ENCODE peak calls at places on chromosomes 12 and 14, in four cellular contexts. W is esophagus squamous epithelium, Z is WTC11, P is prostate gland. B is an unnamed sample.

GRCh38 chr12:93569301-93569655 is 3.2 kb upstream of the SOCS2 start:
- DNase-seq in W (no peak), Z (no peak), P (no peak), B (no peak)

GRCh38 chr12:104668274-104668718 is 211.5 kb downstream of the CHST11 start:
- DNase-seq in W (no peak), P (no peak), Z (no peak), B (peak; percentile 58)

GRCh38 chr14:52051861-52052260 is 17.0 kb downstream of the NID2 start:
- DNase-seq in W (no peak), P (no peak), Z (no peak), B (peak; percentile 61)

GRCh38 chr12:85564786-85565185 is 271.4 kb downstream of the RASSF9 start:
- DNase-seq in Z (no peak), P (no peak), W (no peak), B (no peak)

GRCh38 chr12:13135336-13136178 is 32.1 kb upstream of the GSG1 start:
- DNase-seq in Z (peak; percentile 30), W (no peak), P (peak; percentile 96), B (peak; percentile 88)

GRCh38 chr14:34347683-34348082 is 114.4 kb downstream of the SPTSSA start:
- DNase-seq in Z (no peak), P (no peak), W (no peak), B (no peak)

GRCh38 chr12:122021822-122022392 is at the start of gene BCL7A:
- DNase-seq in Z (peak; percentile 52), P (peak; percentile 65), W (no peak), B (peak; percentile 74)

GRCh38 chr12:53066594-53066978 is 12.6 kb downstream of the SPRYD3 start:
- DNase-seq in W (no peak), Z (peak; percentile 5), P (no peak), B (no peak)

GRCh38 chr12:57899010-57899662 is 42.2 kb upstream of the ATP23 start:
- DNase-seq in W (no peak), P (peak; percentile 51), Z (no peak), B (peak; percentile 69)

GRCh38 chr14:32008602-32009193 is 68.4 kb upstream of the ARHGAP5 start:
- DNase-seq in P (no peak), Z (no peak), W (no peak), B (no peak)

GRCh38 chr12:27523642-27524488 is at the start of gene PPFIBP1:
- DNase-seq in P (peak; percentile 99), Z (peak; percentile 100), W (peak; percentile 82), B (peak; percentile 98)

GRCh38 chr12:47740536-47741339 is 15.4 kb upstream of the ENDOU start:
- DNase-seq in P (no peak), Z (no peak), W (no peak), B (no peak)

GRCh38 chr12:114192013-114192412 is 213.9 kb downstream of the TBX5 start:
- DNase-seq in P (no peak), W (no peak), Z (no peak), B (no peak)

GRCh38 chr12:89962648-89963047 is 254.0 kb upstream of the ATP2B1 start:
- DNase-seq in P (no peak), Z (no peak), W (no peak), B (no peak)

GRCh38 chr12:59005195-59005961 is 85.1 kb upstream of the LRIG3 start:
- DNase-seq in Z (no peak), W (no peak), P (no peak), B (peak; percentile 8)

GRCh38 chr12:64889434-64890216 is 65.2 kb downstream of the TBC1D30 start:
- DNase-seq in P (peak; percentile 19), W (no peak), Z (no peak), B (no peak)

GRCh38 chr12:15763336-15763735 is 25.9 kb downstream of the EPS8 start:
- DNase-seq in W (no peak), Z (no peak), P (no peak), B (no peak)

GRCh38 chr14:24978862-24979724 is 70.9 kb downstream of the STXBP6 start:
- DNase-seq in Z (no peak), P (no peak), W (no peak), B (peak; percentile 68)

GRCh38 chr12:572532-572899 is 90.7 kb downstream of the NINJ2 start:
- DNase-seq in Z (no peak), P (no peak), W (no peak), B (peak; percentile 6)

GRCh38 chr14:54642950-54643695 is 76.2 kb downstream of the SAMD4A start:
- DNase-seq in W (no peak), Z (no peak), P (no peak), B (peak; percentile 67)

GRCh38 chr12:116977465-116978380 is 67.0 kb downstream of the FBXW8 start:
- DNase-seq in W (no peak), Z (no peak), P (no peak), B (no peak)

GRCh38 chr12:56158029-56158925 is at the start of gene MYL6:
- DNase-seq in Z (peak; percentile 93), P (peak; percentile 99), W (peak; percentile 96), B (peak; percentile 99)
- TF ChIP-seq CTCF in Z (no peak), P (no peak), W (peak; percentile 13), B (no peak)

DNA sequence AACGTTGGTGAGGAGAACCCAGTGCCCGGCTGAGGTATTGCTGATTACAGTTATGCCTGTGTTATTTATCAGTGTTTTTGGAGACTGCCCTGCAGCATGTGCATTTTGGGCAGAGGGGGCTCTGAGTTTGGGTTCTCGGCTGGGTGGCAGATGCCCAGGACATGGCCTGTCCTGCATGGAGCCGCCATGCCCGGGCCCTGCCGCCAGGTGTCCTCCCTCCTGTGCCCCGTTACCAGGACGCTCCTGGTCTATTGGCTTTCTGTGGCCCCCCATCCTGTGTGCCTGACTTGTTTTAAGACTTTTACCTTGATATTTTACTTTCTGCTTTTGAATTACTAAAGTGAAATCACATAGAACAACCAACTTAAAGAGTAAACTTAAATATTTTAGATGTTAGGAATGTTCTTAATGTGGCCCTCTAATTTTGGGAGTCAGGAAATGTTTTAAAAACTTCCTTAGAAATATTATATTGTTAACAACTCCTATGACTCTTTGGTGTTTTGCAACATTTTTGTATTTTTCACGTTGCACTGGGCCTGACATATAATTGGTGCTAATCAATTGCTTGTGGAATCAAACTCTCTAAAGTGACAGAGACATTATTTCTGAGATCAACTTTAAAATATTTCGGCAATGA is 51.8 kb downstream of the PRIMA1 start:
- DNase-seq in Z (peak; percentile 58), P (no peak), W (no peak), B (no peak)
- TF ChIP-seq CTCF in Z (peak; percentile 45), P (no peak), W (no peak), B (no peak)

DNA sequence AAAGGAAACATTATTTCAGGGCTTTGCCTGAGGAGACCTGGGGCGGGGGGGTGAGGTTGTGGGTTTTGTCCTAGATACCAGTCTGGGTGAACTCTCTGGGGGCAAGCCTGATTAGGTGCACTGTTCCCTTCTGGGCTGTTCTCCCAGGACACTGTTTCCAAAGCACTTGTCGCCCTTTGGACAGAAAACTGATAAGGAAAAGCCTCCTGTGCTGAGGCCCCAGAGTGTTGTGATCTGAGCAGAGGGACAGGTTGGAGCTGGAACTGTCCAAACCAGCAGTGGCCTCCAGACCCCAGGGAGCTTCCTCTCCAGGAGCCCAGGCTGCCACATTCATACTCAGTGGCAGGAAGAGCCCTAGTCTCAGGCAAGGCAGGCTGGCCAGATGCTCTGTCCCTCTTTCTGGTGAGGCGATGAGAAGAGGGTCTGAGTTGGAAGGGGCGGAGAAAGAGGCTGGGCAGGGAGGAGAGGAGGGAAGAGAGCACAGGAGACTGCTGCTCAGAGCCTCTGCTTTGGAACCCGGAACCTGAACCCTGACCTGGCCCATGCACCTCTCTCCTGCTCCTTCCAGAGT is 1.9 kb downstream of the GALNT16 start:
- DNase-seq in Z (no peak), P (no peak), W (no peak), B (no peak)
- TF ChIP-seq CTCF in Z (no peak), P (no peak), W (no peak), B (no peak)

DNA sequence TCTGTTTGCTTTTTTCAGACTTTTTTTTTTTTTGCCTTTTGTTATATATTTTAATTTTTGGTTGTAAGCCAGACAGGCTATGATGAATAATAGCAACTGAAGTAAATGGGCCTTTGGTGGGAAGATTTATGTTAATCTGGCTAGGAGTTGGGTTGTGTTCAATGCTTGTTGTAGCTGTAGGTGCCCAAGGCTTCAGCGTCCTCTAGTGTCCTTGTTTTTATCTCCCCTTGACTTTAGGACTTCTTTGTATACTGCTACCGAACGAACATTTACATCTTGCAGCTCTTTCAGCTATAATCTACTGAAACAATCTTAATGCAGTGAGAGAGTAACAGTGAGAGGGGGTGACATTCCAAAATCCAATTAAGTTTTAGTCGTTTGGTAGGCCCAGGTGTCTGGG is 848.4 kb upstream of the FBXO33 start:
- DNase-seq in Z (no peak), W (no peak), P (no peak), B (no peak)
- TF ChIP-seq CTCF in Z (no peak), W (no peak), P (no peak), B (no peak)

GRCh38 chr12:97404093-97404492 is 58.5 kb upstream of the RMST start:
- DNase-seq in Z (no peak), W (no peak), P (no peak), B (no peak)

GRCh38 chr12:97408363-97408762 is 54.2 kb upstream of the RMST start:
- DNase-seq in Z (no peak), W (no peak), P (no peak), B (no peak)

GRCh38 chr12:97404549-97404948 is 58.1 kb upstream of the RMST start:
- DNase-seq in Z (peak; percentile 65), P (peak; percentile 21), W (no peak), B (peak; percentile 11)
- TF ChIP-seq CTCF in Z (peak; percentile 72), P (peak; percentile 44), W (peak; percentile 44), B (peak; percentile 21)